ENCODE peak calls at places on chromosomes 12 and 14, in four cellular contexts. H is activated CD4-positive, alpha-beta T cell treated with anti-CD3 and anti-CD28 coated beads, Interleukin-2, amount 50 U/mL, for 48 hours; A is GM20000; U is effector memory CD8-positive, alpha-beta T cell. I is an unnamed sample.

GRCh38 chr12:96456265-96456974 is 33.0 kb upstream of the CFAP54 start:
- DNase-seq in H (no peak), A (peak; percentile 18), U (no peak), I (no peak)

GRCh38 chr12:26689281-26689841 is 143.6 kb downstream of the ITPR2 start:
- DNase-seq in H (no peak), A (no peak), U (no peak), I (no peak)

GRCh38 chr14:105092124-105092911 is 27.1 kb upstream of the GPR132 start:
- DNase-seq in H (no peak), A (peak; percentile 30), U (no peak), I (peak; percentile 68)

GRCh38 chr14:85959063-85959462 is 429.1 kb downstream of the FLRT2 start:
- DNase-seq in A (no peak), H (no peak), U (no peak), I (no peak)

GRCh38 chr12:132323171-132324010 is 6.0 kb downstream of the GALNT9 start:
- DNase-seq in H (peak; percentile 17), A (no peak), U (no peak), I (peak; percentile 72)

GRCh38 chr12:107929436-107929835 is 154.9 kb downstream of the ASCL4 start:
- DNase-seq in U (no peak), H (no peak), A (peak; percentile 18), I (no peak)

GRCh38 chr14:64942531-64943111 is at the start of gene GPX2:
- DNase-seq in H (no peak), A (no peak), U (no peak), I (no peak)

GRCh38 chr12:121279507-121279915 is 17.0 kb downstream of the CAMKK2 start:
- DNase-seq in H (no peak), A (no peak), U (no peak), I (no peak)

GRCh38 chr14:101705733-101706508 is 55.6 kb upstream of the PPP2R5C start:
- DNase-seq in U (no peak), H (peak; percentile 36), A (peak; percentile 61), I (no peak)

GRCh38 chr14:93329965-93330608 is 2.7 kb downstream of the BTBD7 start:
- DNase-seq in A (no peak), H (no peak), U (no peak), I (no peak)

GRCh38 chr12:105968025-105968424 is 170.7 kb downstream of the NUAK1 start:
- DNase-seq in H (no peak), A (no peak), U (no peak), I (no peak)

GRCh38 chr12:12624479-12625120 is 12.9 kb downstream of the CREBL2 start:
- DNase-seq in A (no peak), U (no peak), H (no peak), I (no peak)

GRCh38 chr12:2267624-2268477 is 215.1 kb downstream of the CACNA1C start:
- DNase-seq in U (no peak), A (no peak), H (no peak), I (no peak)

GRCh38 chr14:57714487-57714899 is 151.4 kb downstream of the SLC35F4 start:
- DNase-seq in U (no peak), H (no peak), A (no peak), I (no peak)

GRCh38 chr12:26130728-26131127 is 5.9 kb upstream of the BHLHE41 start:
- DNase-seq in H (no peak), U (no peak), A (no peak), I (no peak)

GRCh38 chr12:14072952-14073351 is 91.5 kb upstream of the GRIN2B start:
- DNase-seq in A (no peak), H (no peak), U (no peak), I (no peak)

GRCh38 chr12:84807249-84807648 is 105.3 kb downstream of the SLC6A15 start:
- DNase-seq in H (no peak), A (no peak), U (no peak), I (no peak)

GRCh38 chr12:52836042-52836466 is 1.9 kb upstream of the KRT79 start:
- DNase-seq in A (no peak), H (peak; percentile 57), U (peak; percentile 43), I (peak; percentile 75)

GRCh38 chr12:104748790-104749189 is 209.3 kb downstream of the SLC41A2 start:
- DNase-seq in H (no peak), A (no peak), U (no peak), I (no peak)

GRCh38 chr12:4978737-4979136 is 64.9 kb upstream of the KCNA5 start:
- DNase-seq in H (no peak), A (no peak), U (no peak), I (no peak)

GRCh38 chr12:22624573-22624907 is 431 bp upstream of the ETNK1 start:
- DNase-seq in U (no peak), A (no peak), H (no peak), I (no peak)

GRCh38 chr14:24219521-24219920 is 3.7 kb upstream of the MDP1 start:
- DNase-seq in H (no peak), A (no peak), U (no peak), I (no peak)

GRCh38 chr14:100784523-100785337 is 41.2 kb upstream of the MEG3 start:
- DNase-seq in U (no peak), H (no peak), A (no peak), I (peak; percentile 61)

GRCh38 chr12:67048371-67048770 is 220.8 kb upstream of the CAND1 start:
- DNase-seq in A (no peak), U (no peak), H (no peak), I (no peak)

GRCh38 chr14:30641207-30641606 is 19.1 kb downstream of the SCFD1 start:
- DNase-seq in A (no peak), H (no peak), U (no peak), I (no peak)

GRCh38 chr14:35034440-35034833 is 11.6 kb upstream of the FAM177A1 start:
- DNase-seq in U (no peak), H (no peak), A (no peak), I (no peak)

GRCh38 chr14:29930283-29930682 is 2.6 kb upstream of the PRKD1 start:
- DNase-seq in A (no peak), U (no peak), H (no peak), I (no peak)

GRCh38 chr14:22811752-22812151 is 3.5 kb downstream of the SLC7A7 start:
- DNase-seq in U (no peak), H (no peak), A (no peak), I (no peak)

GRCh38 chr14:105283028-105283427 is 17.8 kb downstream of the BRF1 start:
- DNase-seq in H (no peak), U (no peak), A (no peak), I (no peak)

GRCh38 chr12:4829793-4830162 is 79.9 kb upstream of the KCNA1 start:
- DNase-seq in U (no peak), H (no peak), A (no peak), I (no peak)

GRCh38 chr14:100528962-100529560 is 58.2 kb downstream of the BEGAIN start:
- DNase-seq in A (no peak), H (no peak), U (no peak), I (peak; percentile 71)

I was measured in chondrocyte.